ENCODE peak calls at places on chromosomes 6 and 20, in four cellular contexts. I is HepG2, R is GM12878, K is K562. D is an unnamed sample.

GRCh38 chr6:19287928-19288327 is 549.2 kb upstream of the ID4 start:
- DNase-seq in R (no peak), K (no peak), I (no peak), D (no peak)

GRCh38 chr6:146041282-146041681 is 12.4 kb downstream of the GRM1 start:
- DNase-seq in I (peak; percentile 33), K (no peak), R (no peak), D (no peak)

GRCh38 chr6:47701374-47701773 is 3.0 kb downstream of the ADGRF4 start:
- DNase-seq in I (no peak), R (peak; percentile 35), K (no peak), D (no peak)

GRCh38 chr20:12555369-12555768 is 453.4 kb upstream of the SPTLC3 start:
- DNase-seq in R (no peak), K (no peak), I (no peak), D (no peak)

GRCh38 chr6:141451508-141452353 is 681.0 kb upstream of the GJE1 start:
- DNase-seq in R (no peak), I (no peak), K (no peak), D (no peak)

GRCh38 chr20:43914697-43915208 is at the start of gene TOX2:
- DNase-seq in R (no peak), K (peak; percentile 87), I (no peak), D (peak; percentile 96)

GRCh38 chr6:122797537-122797936 is 8.5 kb downstream of the SMPDL3A start:
- DNase-seq in R (no peak), I (no peak), K (no peak), D (no peak)

GRCh38 chr20:19764207-19764606 is 6.1 kb downstream of the RIN2 start:
- DNase-seq in I (no peak), R (no peak), K (no peak), D (no peak)

GRCh38 chr6:74568851-74569250 is 637.0 kb downstream of the COL12A1 start:
- DNase-seq in R (no peak), I (no peak), K (no peak), D (no peak)

GRCh38 chr6:17972074-17972966 is 15.1 kb downstream of the KIF13A start:
- DNase-seq in R (no peak), K (no peak), I (no peak), D (no peak)

GRCh38 chr6:66687611-66688140 is 980.6 kb upstream of the EYS start:
- DNase-seq in K (no peak), R (no peak), I (no peak), D (no peak)

GRCh38 chr6:159038914-159039884 is 5.6 kb downstream of the TAGAP start:
- DNase-seq in R (peak; percentile 86), K (no peak), I (no peak), D (no peak)

GRCh38 chr6:87237804-87238203 is 82.4 kb downstream of the ZNF292 start:
- DNase-seq in K (peak; percentile 14), R (no peak), I (peak; percentile 9), D (peak; percentile 51)

GRCh38 chr6:9482030-9482731 is 932.7 kb downstream of the TFAP2A start:
- DNase-seq in I (no peak), R (no peak), K (no peak), D (no peak)

GRCh38 chr6:28789553-28790083 is 134.2 kb downstream of the TRIM27 start:
- DNase-seq in I (peak; percentile 80), R (no peak), K (peak; percentile 62), D (no peak)

GRCh38 chr20:50931306-50932015 is at the start of gene ADNP:
- DNase-seq in I (peak; percentile 88), K (peak; percentile 73), R (peak; percentile 66), D (peak; percentile 91)

GRCh38 chr20:48698507-48699267 is 129.1 kb downstream of the PREX1 start:
- DNase-seq in R (no peak), K (peak; percentile 36), I (no peak), D (no peak)

GRCh38 chr6:136772685-136773472 is 19.4 kb downstream of the MAP3K5 start:
- DNase-seq in R (peak; percentile 93), I (no peak), K (no peak), D (no peak)

GRCh38 chr6:31490115-31490873 is 7.7 kb upstream of the MICB start:
- DNase-seq in R (no peak), I (no peak), K (peak; percentile 43), D (no peak)

GRCh38 chr6:13472099-13472498 is 15.3 kb downstream of the GFOD1 start:
- DNase-seq in R (no peak), K (no peak), I (no peak), D (no peak)

GRCh38 chr6:148367418-148368024 is 24.9 kb downstream of the SASH1 start:
- DNase-seq in K (no peak), R (no peak), I (no peak), D (no peak)

GRCh38 chr20:54456423-54456822 is 19.0 kb upstream of the DOK5 start:
- DNase-seq in I (no peak), K (no peak), R (no peak), D (no peak)

GRCh38 chr20:38805502-38805957 is at the start of gene PPP1R16B:
- DNase-seq in K (peak; percentile 83), R (no peak), I (no peak), D (peak; percentile 94)
- TF ChIP-seq NFIC in K (no peak), R (no peak), I (no peak), D (no peak)

GRCh38 chr20:53171065-53171464 is 198.9 kb downstream of the TSHZ2 start:
- DNase-seq in R (no peak), I (no peak), K (no peak), D (peak; percentile 62)

GRCh38 chr20:53174454-53174853 is 202.3 kb downstream of the TSHZ2 start:
- DNase-seq in K (no peak), R (no peak), I (no peak), D (no peak)

GRCh38 chr20:53177687-53178086 is 205.5 kb downstream of the TSHZ2 start:
- DNase-seq in R (no peak), K (no peak), I (no peak), D (no peak)

GRCh38 chr20:53176133-53176532 is 204.0 kb downstream of the TSHZ2 start:
- DNase-seq in I (no peak), K (no peak), R (no peak), D (no peak)

GRCh38 chr20:53175135-53175780 is 203.1 kb downstream of the TSHZ2 start:
- DNase-seq in R (no peak), I (no peak), K (peak; percentile 92), D (no peak)
- TF ChIP-seq NFIC in R (no peak), I (no peak), K (peak; percentile 98), D (no peak)

GRCh38 chr6:113876654-113877053 is 19.5 kb downstream of the MARCKS start:
- DNase-seq in R (no peak), K (no peak), I (no peak), D (no peak)
- TF ChIP-seq NFIC in R (no peak), K (no peak), I (no peak), D (no peak)

GRCh38 chr6:116528163-116528562 is 16.7 kb downstream of the CALHM5 start:
- DNase-seq in K (no peak), R (no peak), I (no peak), D (no peak)
- TF ChIP-seq NFIC in K (no peak), R (no peak), I (no peak), D (no peak)

DNA sequence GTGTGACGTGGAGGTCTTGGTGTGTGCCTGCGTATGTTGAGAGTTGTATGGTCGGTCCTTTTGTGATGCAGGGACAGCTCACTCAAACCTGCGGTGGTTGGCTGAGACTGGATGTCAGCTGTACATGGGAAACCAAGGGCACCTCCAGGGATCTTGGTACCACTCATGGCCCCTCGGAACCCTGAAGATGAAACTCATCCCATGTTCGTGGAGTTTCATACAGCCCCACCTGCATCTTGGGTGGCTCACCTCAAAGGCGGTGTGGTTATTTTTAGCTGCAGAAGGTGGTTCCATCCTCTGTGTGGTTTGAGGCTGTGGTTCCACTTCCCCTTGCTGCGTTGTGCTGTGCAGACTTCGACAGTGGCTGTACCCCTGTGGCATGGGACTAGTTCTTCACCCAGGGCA is 52.6 kb upstream of the SLC22A1 start:
- DNase-seq in K (no peak), I (no peak), R (peak; percentile 64), D (no peak)
- TF ChIP-seq NFIC in K (no peak), I (no peak), R (peak; percentile 54), D (no peak)

D was measured in SK-N-SH.